ENCODE peak calls at places on chromosome 5, in nine cellular contexts. One of them, this sample, is unnamed.

GRCh38 chr5:137176126-137176525 is 323.0 kb downstream of the SPOCK1 start:
- DNase-seq in PC-3: no peak
- DNase-seq in heart right ventricle: no peak
- DNase-seq in omental fat pad: no peak
- DNase-seq in foreskin fibroblast: no peak
- DNase-seq in A549: no peak
- DNase-seq in BE2C: no peak
- DNase-seq in fibroblast of mammary gland: no peak
- DNase-seq in osteoblast: no peak
- DNase-seq in this sample: no peak

GRCh38 chr5:102975040-102975439 is 144.9 kb downstream of the GIN1 start:
- DNase-seq in heart right ventricle: no peak
- DNase-seq in fibroblast of mammary gland: peak
- DNase-seq in BE2C: no peak
- DNase-seq in A549: no peak
- DNase-seq in omental fat pad: no peak
- DNase-seq in osteoblast: no peak
- DNase-seq in foreskin fibroblast: peak
- DNase-seq in PC-3: no peak
- DNase-seq in this sample: peak

GRCh38 chr5:95720094-95720793 is 10.9 kb upstream of the RHOBTB3 start:
- DNase-seq in heart right ventricle: no peak
- DNase-seq in PC-3: no peak
- DNase-seq in fibroblast of mammary gland: no peak
- DNase-seq in BE2C: no peak
- DNase-seq in omental fat pad: no peak
- DNase-seq in osteoblast: no peak
- DNase-seq in A549: no peak
- DNase-seq in foreskin fibroblast: no peak
- DNase-seq in this sample: no peak

GRCh38 chr5:23316060-23316591 is 191.3 kb upstream of the PRDM9 start:
- DNase-seq in heart right ventricle: no peak
- DNase-seq in fibroblast of mammary gland: peak
- DNase-seq in omental fat pad: no peak
- DNase-seq in PC-3: no peak
- DNase-seq in osteoblast: no peak
- DNase-seq in BE2C: no peak
- DNase-seq in A549: no peak
- DNase-seq in foreskin fibroblast: peak
- DNase-seq in this sample: no peak

GRCh38 chr5:56195016-56195415 is 38.1 kb downstream of the ANKRD55 start:
- DNase-seq in BE2C: no peak
- DNase-seq in heart right ventricle: no peak
- DNase-seq in osteoblast: peak
- DNase-seq in PC-3: no peak
- DNase-seq in omental fat pad: no peak
- DNase-seq in A549: no peak
- DNase-seq in fibroblast of mammary gland: no peak
- DNase-seq in foreskin fibroblast: no peak
- DNase-seq in this sample: no peak

GRCh38 chr5:88883566-88884434 is 816 bp upstream of the MEF2C start:
- DNase-seq in foreskin fibroblast: peak
- DNase-seq in fibroblast of mammary gland: peak
- DNase-seq in osteoblast: peak
- DNase-seq in BE2C: peak
- DNase-seq in omental fat pad: peak
- DNase-seq in PC-3: peak
- DNase-seq in A549: no peak
- DNase-seq in heart right ventricle: peak
- DNase-seq in this sample: peak

GRCh38 chr5:10590226-10591047 is 26.6 kb downstream of the ANKRD33B start:
- DNase-seq in BE2C: peak
- DNase-seq in foreskin fibroblast: peak
- DNase-seq in osteoblast: peak
- DNase-seq in PC-3: peak
- DNase-seq in omental fat pad: no peak
- DNase-seq in heart right ventricle: no peak
- DNase-seq in fibroblast of mammary gland: peak
- DNase-seq in A549: peak
- DNase-seq in this sample: peak

GRCh38 chr5:81247441-81247972 is 14.4 kb downstream of the CKMT2 start:
- DNase-seq in PC-3: peak
- DNase-seq in heart right ventricle: no peak
- DNase-seq in foreskin fibroblast: peak
- DNase-seq in omental fat pad: no peak
- DNase-seq in fibroblast of mammary gland: peak
- DNase-seq in osteoblast: no peak
- DNase-seq in BE2C: no peak
- DNase-seq in A549: no peak
- DNase-seq in this sample: peak

GRCh38 chr5:135551593-135552447 is 16.1 kb upstream of the NEUROG1 start:
- DNase-seq in foreskin fibroblast: peak
- DNase-seq in A549: peak
- DNase-seq in heart right ventricle: peak
- DNase-seq in BE2C: peak
- DNase-seq in osteoblast: peak
- DNase-seq in PC-3: peak
- DNase-seq in fibroblast of mammary gland: peak
- DNase-seq in omental fat pad: peak
- DNase-seq in this sample: peak

GRCh38 chr5:135555530-135555929 is 19.8 kb upstream of the NEUROG1 start:
- DNase-seq in BE2C: no peak
- DNase-seq in foreskin fibroblast: no peak
- DNase-seq in PC-3: no peak
- DNase-seq in A549: no peak
- DNase-seq in fibroblast of mammary gland: no peak
- DNase-seq in osteoblast: no peak
- DNase-seq in heart right ventricle: no peak
- DNase-seq in omental fat pad: no peak
- DNase-seq in this sample: no peak

GRCh38 chr5:135557034-135557838 is 21.5 kb upstream of the NEUROG1 start:
- DNase-seq in omental fat pad: no peak
- DNase-seq in fibroblast of mammary gland: no peak
- DNase-seq in A549: no peak
- DNase-seq in foreskin fibroblast: no peak
- DNase-seq in heart right ventricle: no peak
- DNase-seq in osteoblast: no peak
- DNase-seq in PC-3: no peak
- DNase-seq in BE2C: no peak
- DNase-seq in this sample: no peak

GRCh38 chr5:135549413-135549812 is 13.6 kb upstream of the NEUROG1 start:
- DNase-seq in BE2C: no peak
- DNase-seq in A549: no peak
- DNase-seq in heart right ventricle: no peak
- DNase-seq in fibroblast of mammary gland: no peak
- DNase-seq in foreskin fibroblast: no peak
- DNase-seq in omental fat pad: no peak
- DNase-seq in osteoblast: no peak
- DNase-seq in PC-3: no peak
- DNase-seq in this sample: no peak

DNA sequence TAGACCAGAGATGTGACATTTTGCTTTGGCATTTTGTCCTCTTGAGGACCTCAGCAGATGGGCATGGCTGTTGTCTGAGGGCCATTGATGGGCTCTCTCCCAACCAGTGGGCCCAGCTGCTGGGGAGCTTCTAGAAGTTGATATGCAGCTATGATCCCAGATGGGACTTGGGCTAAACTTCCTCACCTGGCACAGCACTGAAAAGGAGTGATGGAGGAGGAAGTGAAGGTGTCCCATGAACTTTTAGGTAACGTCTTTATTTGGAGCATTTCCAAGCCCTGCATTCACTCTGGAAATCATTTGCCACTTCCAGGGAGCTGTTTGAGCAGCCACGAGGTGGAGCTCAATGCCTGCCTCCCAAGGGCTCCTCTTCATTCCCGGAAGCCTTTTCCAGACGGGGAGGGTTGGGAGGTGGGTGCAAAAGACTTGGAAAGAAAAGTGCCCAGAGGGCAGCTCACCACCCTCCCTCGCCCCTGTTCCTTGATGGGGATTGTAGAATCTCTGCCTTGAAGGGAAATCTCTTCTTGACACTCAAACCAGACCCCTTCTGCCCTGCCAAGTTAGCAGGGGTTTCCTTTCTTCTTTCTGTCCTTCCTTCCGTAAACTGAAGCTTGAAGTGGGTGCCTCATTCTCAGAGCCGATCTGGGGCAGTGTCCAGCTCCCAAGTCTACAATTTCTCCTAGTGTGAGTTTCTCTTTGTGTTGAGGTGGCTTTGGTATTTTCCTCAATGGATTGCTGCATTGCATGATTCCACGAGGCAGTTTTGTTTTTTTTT is 18.1 kb upstream of the NEUROG1 start:
- DNase-seq in BE2C: peak
- DNase-seq in heart right ventricle: no peak
- DNase-seq in fibroblast of mammary gland: peak
- DNase-seq in foreskin fibroblast: peak
- DNase-seq in omental fat pad: no peak
- DNase-seq in A549: peak
- DNase-seq in PC-3: peak
- DNase-seq in osteoblast: peak
- DNase-seq in this sample: no peak
- TF ChIP-seq CTCF in BE2C: peak
- TF ChIP-seq CTCF in heart right ventricle: no peak
- TF ChIP-seq CTCF in fibroblast of mammary gland: peak
- TF ChIP-seq CTCF in foreskin fibroblast: peak
- TF ChIP-seq CTCF in omental fat pad: no peak
- TF ChIP-seq CTCF in A549: peak
- TF ChIP-seq CTCF in PC-3: peak
- TF ChIP-seq CTCF in osteoblast: peak
- TF ChIP-seq CTCF in this sample: no peak

GRCh38 chr5:14945450-14945849 is 73.9 kb upstream of the ANKH start:
- DNase-seq in PC-3: peak
- DNase-seq in foreskin fibroblast: no peak
- DNase-seq in fibroblast of mammary gland: no peak
- DNase-seq in BE2C: no peak
- DNase-seq in osteoblast: no peak
- DNase-seq in A549: no peak
- DNase-seq in omental fat pad: no peak
- DNase-seq in heart right ventricle: no peak
- DNase-seq in this sample: no peak

GRCh38 chr5:14945021-14945420 is 73.4 kb upstream of the ANKH start:
- DNase-seq in heart right ventricle: no peak
- DNase-seq in omental fat pad: no peak
- DNase-seq in osteoblast: no peak
- DNase-seq in foreskin fibroblast: no peak
- DNase-seq in fibroblast of mammary gland: no peak
- DNase-seq in BE2C: no peak
- DNase-seq in A549: no peak
- DNase-seq in PC-3: peak
- DNase-seq in this sample: no peak

GRCh38 chr5:14948341-14948830 is 76.8 kb upstream of the ANKH start:
- DNase-seq in BE2C: no peak
- DNase-seq in A549: no peak
- DNase-seq in omental fat pad: no peak
- DNase-seq in fibroblast of mammary gland: no peak
- DNase-seq in foreskin fibroblast: no peak
- DNase-seq in osteoblast: no peak
- DNase-seq in PC-3: no peak
- DNase-seq in heart right ventricle: no peak
- DNase-seq in this sample: no peak

GRCh38 chr5:14942212-14942611 is 70.6 kb upstream of the ANKH start:
- DNase-seq in fibroblast of mammary gland: no peak
- DNase-seq in osteoblast: no peak
- DNase-seq in A549: no peak
- DNase-seq in omental fat pad: no peak
- DNase-seq in foreskin fibroblast: no peak
- DNase-seq in PC-3: no peak
- DNase-seq in BE2C: no peak
- DNase-seq in heart right ventricle: no peak
- DNase-seq in this sample: no peak

DNA sequence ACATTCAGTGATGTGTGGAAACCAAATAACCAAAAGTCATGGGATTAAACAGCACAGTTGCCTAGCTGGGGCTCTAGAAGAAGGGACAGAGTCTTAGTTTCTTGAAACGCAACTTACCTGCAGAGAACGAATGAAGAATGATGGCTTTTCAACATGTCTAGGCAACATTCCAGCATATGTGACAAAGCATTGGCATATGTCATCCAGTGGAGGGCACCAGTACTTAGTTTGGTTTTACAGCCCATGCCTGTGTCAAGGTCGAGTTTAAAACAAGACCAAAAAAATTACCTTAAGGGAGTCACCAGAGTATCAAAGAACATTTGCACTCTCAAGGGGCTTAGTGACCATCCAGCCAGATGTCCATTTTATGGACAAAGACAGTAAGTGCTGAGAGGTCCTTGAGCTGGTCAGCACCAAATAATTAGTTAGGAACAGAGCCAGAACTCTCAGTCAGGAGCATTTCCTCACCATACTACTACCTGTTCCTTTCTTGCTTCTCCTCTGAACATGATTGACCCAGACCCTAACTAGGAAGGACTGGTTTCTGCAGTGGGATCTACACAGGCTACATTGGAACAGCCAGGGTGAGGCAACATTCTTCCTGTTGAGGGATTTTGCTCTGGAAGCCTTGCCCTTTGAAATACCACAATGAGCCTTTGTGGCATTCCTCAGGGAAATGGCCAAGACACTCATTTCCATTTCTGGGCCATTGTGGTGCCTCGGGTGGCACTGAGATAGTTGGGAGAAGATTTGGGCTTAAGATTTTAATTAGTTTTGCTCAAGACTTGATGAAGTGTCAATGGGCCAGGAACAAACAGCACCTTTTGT is 75.4 kb upstream of the ANKH start:
- DNase-seq in BE2C: peak
- DNase-seq in PC-3: peak
- DNase-seq in foreskin fibroblast: peak
- DNase-seq in osteoblast: no peak
- DNase-seq in omental fat pad: no peak
- DNase-seq in heart right ventricle: no peak
- DNase-seq in fibroblast of mammary gland: peak
- DNase-seq in A549: peak
- DNase-seq in this sample: peak
- TF ChIP-seq CTCF in BE2C: peak
- TF ChIP-seq CTCF in PC-3: peak
- TF ChIP-seq CTCF in foreskin fibroblast: peak
- TF ChIP-seq CTCF in osteoblast: peak
- TF ChIP-seq CTCF in omental fat pad: no peak
- TF ChIP-seq CTCF in heart right ventricle: no peak
- TF ChIP-seq CTCF in fibroblast of mammary gland: peak
- TF ChIP-seq CTCF in A549: peak
- TF ChIP-seq CTCF in this sample: no peak

GRCh38 chr5:2001300-2001699 is 118.6 kb upstream of the IRX4 start:
- DNase-seq in A549: no peak
- DNase-seq in foreskin fibroblast: no peak
- DNase-seq in PC-3: no peak
- DNase-seq in fibroblast of mammary gland: no peak
- DNase-seq in osteoblast: no peak
- DNase-seq in BE2C: no peak
- DNase-seq in heart right ventricle: no peak
- DNase-seq in omental fat pad: no peak
- DNase-seq in this sample: no peak

GRCh38 chr5:2006193-2006970 is 123.7 kb upstream of the IRX4 start:
- DNase-seq in omental fat pad: no peak
- DNase-seq in fibroblast of mammary gland: no peak
- DNase-seq in foreskin fibroblast: no peak
- DNase-seq in PC-3: no peak
- DNase-seq in A549: no peak
- DNase-seq in heart right ventricle: no peak
- DNase-seq in osteoblast: no peak
- DNase-seq in BE2C: no peak
- DNase-seq in this sample: no peak

GRCh38 chr5:2005101-2006041 is 122.6 kb upstream of the IRX4 start:
- DNase-seq in A549: no peak
- DNase-seq in heart right ventricle: no peak
- DNase-seq in foreskin fibroblast: no peak
- DNase-seq in osteoblast: no peak
- DNase-seq in fibroblast of mammary gland: no peak
- DNase-seq in PC-3: no peak
- DNase-seq in omental fat pad: no peak
- DNase-seq in BE2C: no peak
- DNase-seq in this sample: no peak

GRCh38 chr5:2003206-2003605 is 120.5 kb upstream of the IRX4 start:
- DNase-seq in PC-3: no peak
- DNase-seq in heart right ventricle: no peak
- DNase-seq in A549: no peak
- DNase-seq in fibroblast of mammary gland: no peak
- DNase-seq in BE2C: no peak
- DNase-seq in foreskin fibroblast: no peak
- DNase-seq in osteoblast: no peak
- DNase-seq in omental fat pad: no peak
- DNase-seq in this sample: no peak

DNA sequence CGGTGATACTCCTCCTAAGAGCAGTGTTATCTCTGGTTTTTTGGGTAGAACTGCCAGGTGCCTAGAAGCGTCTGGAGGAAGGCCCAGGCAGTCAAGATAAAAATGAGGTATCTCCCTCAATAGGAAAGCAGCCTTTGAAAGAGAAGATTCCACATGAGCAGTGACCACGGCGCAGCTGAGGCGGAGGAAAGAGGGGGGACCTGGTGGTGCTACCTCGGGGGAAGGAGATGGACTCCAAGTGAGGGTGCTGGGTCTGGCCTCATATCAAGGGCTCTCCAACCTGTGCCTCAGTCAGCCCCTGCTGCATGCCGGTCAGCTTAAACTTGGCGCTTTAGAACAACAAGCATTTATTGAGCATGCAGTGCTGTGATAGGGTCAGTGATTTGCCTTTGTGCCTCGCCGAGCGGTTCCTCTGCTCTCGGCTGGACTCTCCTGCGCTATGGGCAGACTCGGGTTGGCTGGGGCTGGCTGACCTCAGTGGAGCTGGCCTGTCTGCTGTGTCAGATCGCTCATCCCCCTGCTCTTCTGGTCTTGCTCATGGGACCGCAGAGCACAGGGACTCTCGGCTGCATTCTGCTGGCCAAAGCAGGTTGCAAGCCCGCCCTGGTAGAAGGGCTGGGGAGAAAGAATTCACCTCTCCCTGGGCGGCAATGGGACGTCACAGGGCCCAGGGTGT is 121.1 kb upstream of the IRX4 start:
- DNase-seq in fibroblast of mammary gland: no peak
- DNase-seq in PC-3: no peak
- DNase-seq in heart right ventricle: no peak
- DNase-seq in foreskin fibroblast: no peak
- DNase-seq in BE2C: no peak
- DNase-seq in A549: no peak
- DNase-seq in osteoblast: no peak
- DNase-seq in omental fat pad: no peak
- DNase-seq in this sample: no peak
- TF ChIP-seq CTCF in fibroblast of mammary gland: no peak
- TF ChIP-seq CTCF in PC-3: no peak
- TF ChIP-seq CTCF in heart right ventricle: no peak
- TF ChIP-seq CTCF in foreskin fibroblast: no peak
- TF ChIP-seq CTCF in BE2C: no peak
- TF ChIP-seq CTCF in A549: no peak
- TF ChIP-seq CTCF in osteoblast: no peak
- TF ChIP-seq CTCF in omental fat pad: no peak
- TF ChIP-seq CTCF in this sample: no peak

GRCh38 chr5:173321886-173322285 is 6.3 kb downstream of the STC2 start:
- DNase-seq in heart right ventricle: no peak
- DNase-seq in PC-3: no peak
- DNase-seq in omental fat pad: no peak
- DNase-seq in fibroblast of mammary gland: peak
- DNase-seq in BE2C: no peak
- DNase-seq in osteoblast: no peak
- DNase-seq in foreskin fibroblast: peak
- DNase-seq in A549: no peak
- DNase-seq in this sample: no peak

GRCh38 chr5:173318338-173318737 is 9.9 kb downstream of the STC2 start:
- DNase-seq in fibroblast of mammary gland: no peak
- DNase-seq in omental fat pad: no peak
- DNase-seq in foreskin fibroblast: no peak
- DNase-seq in heart right ventricle: no peak
- DNase-seq in A549: no peak
- DNase-seq in BE2C: no peak
- DNase-seq in PC-3: no peak
- DNase-seq in osteoblast: no peak
- DNase-seq in this sample: no peak

GRCh38 chr5:173318881-173319609 is 9.2 kb downstream of the STC2 start:
- DNase-seq in A549: no peak
- DNase-seq in PC-3: no peak
- DNase-seq in osteoblast: no peak
- DNase-seq in foreskin fibroblast: no peak
- DNase-seq in heart right ventricle: no peak
- DNase-seq in fibroblast of mammary gland: no peak
- DNase-seq in omental fat pad: no peak
- DNase-seq in BE2C: no peak
- DNase-seq in this sample: no peak

GRCh38 chr5:173319610-173320100 is 8.6 kb downstream of the STC2 start:
- DNase-seq in PC-3: no peak
- DNase-seq in A549: no peak
- DNase-seq in foreskin fibroblast: no peak
- DNase-seq in BE2C: no peak
- DNase-seq in omental fat pad: no peak
- DNase-seq in fibroblast of mammary gland: no peak
- DNase-seq in osteoblast: no peak
- DNase-seq in heart right ventricle: no peak
- DNase-seq in this sample: no peak

DNA sequence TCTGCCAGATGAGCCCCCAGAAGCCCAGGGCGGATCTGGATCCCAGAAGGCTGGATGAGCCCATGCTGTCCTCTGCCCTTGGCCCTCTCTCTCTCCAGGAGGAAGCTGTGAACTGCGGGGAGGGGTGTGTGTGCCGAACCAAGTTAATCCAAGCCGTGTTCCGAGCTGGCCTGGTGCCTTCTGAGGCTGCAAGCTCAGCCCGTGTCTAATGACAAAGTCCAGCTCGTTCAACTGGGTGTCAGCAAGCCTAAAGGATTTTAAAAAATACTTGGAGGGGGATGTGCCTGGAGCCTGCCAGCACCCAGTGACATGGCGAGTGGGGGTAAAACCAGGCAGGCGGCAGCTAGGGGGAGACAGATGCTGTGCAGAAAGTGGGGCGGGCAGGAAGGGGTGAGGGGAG is 8.0 kb downstream of the STC2 start:
- DNase-seq in PC-3: no peak
- DNase-seq in heart right ventricle: peak
- DNase-seq in fibroblast of mammary gland: no peak
- DNase-seq in omental fat pad: no peak
- DNase-seq in osteoblast: no peak
- DNase-seq in foreskin fibroblast: peak
- DNase-seq in BE2C: no peak
- DNase-seq in A549: no peak
- DNase-seq in this sample: no peak
- TF ChIP-seq CTCF in PC-3: no peak
- TF ChIP-seq CTCF in heart right ventricle: no peak
- TF ChIP-seq CTCF in fibroblast of mammary gland: peak
- TF ChIP-seq CTCF in omental fat pad: no peak
- TF ChIP-seq CTCF in osteoblast: no peak
- TF ChIP-seq CTCF in foreskin fibroblast: peak
- TF ChIP-seq CTCF in BE2C: peak
- TF ChIP-seq CTCF in A549: no peak
- TF ChIP-seq CTCF in this sample: no peak